ENCODE peak calls at places on chromosomes 7 and 10, in nine cellular contexts. K is upper lobe of right lung; L is central memory CD8-positive, alpha-beta T cell; U is activated T-cell treated with anti-CD3 and anti-CD28 coated beads, Interleukin-2, amount 50 U/mL, for 72 hours; D is left ventricle myocardium superior; Q is effector memory CD8-positive, alpha-beta T cell; X is activated CD8-positive, alpha-beta T cell treated with anti-CD3 and anti-CD28 coated beads, Interleukin-2, amount 10 ng/mL, durations not matched to agents 7 days and 5 days; E is sciatic nerve; Z is CD4-positive, alpha-beta T cell. N is an unnamed sample.

GRCh38 chr10:117534321-117535044 is 8.1 kb upstream of the EMX2 start:
- ATAC-seq in K (no peak), L (no peak), U (no peak), D (peak), Q (no peak), X (no peak), E (peak), Z (no peak), N (no peak)

GRCh38 chr10:6009159-6009558 is 31.8 kb upstream of the IL15RA start:
- ATAC-seq in K (no peak), L (no peak), U (peak), D (peak), Q (no peak), X (no peak), E (peak), Z (no peak), N (peak)

GRCh38 chr7:4792537-4793126 is 17.2 kb downstream of the AP5Z1 start:
- ATAC-seq in K (peak), L (peak), U (peak), D (peak), Q (no peak), X (peak), E (peak), Z (peak), N (peak)

GRCh38 chr10:125538947-125539649 is 143.9 kb downstream of the TEX36 start:
- ATAC-seq in K (no peak), L (no peak), U (no peak), D (peak), Q (no peak), X (no peak), E (no peak), Z (no peak), N (peak)

GRCh38 chr7:16293669-16294425 is 127.5 kb downstream of the CRPPA start:
- ATAC-seq in K (no peak), L (no peak), U (no peak), D (no peak), Q (no peak), X (no peak), E (no peak), Z (no peak), N (no peak)

GRCh38 chr7:141585592-141586510 is 34.6 kb downstream of the AGK start:
- ATAC-seq in K (peak), L (no peak), U (peak), D (peak), Q (peak), X (peak), E (peak), Z (no peak), N (no peak)

GRCh38 chr7:95905165-95905564 is 132.8 kb downstream of the DYNC1I1 start:
- ATAC-seq in K (no peak), L (no peak), U (no peak), D (no peak), Q (no peak), X (no peak), E (no peak), Z (no peak), N (no peak)

GRCh38 chr10:100571069-100571817 is 35.5 kb downstream of the HIF1AN start:
- ATAC-seq in K (no peak), L (no peak), U (no peak), D (no peak), Q (no peak), X (no peak), E (no peak), Z (no peak), N (no peak)

GRCh38 chr7:36642010-36642409 is 82.3 kb downstream of the AOAH start:
- ATAC-seq in K (no peak), L (no peak), U (no peak), D (no peak), Q (no peak), X (no peak), E (no peak), Z (no peak), N (no peak)

GRCh38 chr7:86949052-86949778 is 110.2 kb downstream of the ELAPOR2 start:
- ATAC-seq in K (peak), L (no peak), U (peak), D (no peak), Q (no peak), X (no peak), E (no peak), Z (no peak), N (no peak)

GRCh38 chr10:90977855-90978486 is 57.1 kb upstream of the ANKRD1 start:
- ATAC-seq in K (no peak), L (no peak), U (no peak), D (no peak), Q (no peak), X (no peak), E (no peak), Z (no peak), N (no peak)

GRCh38 chr10:3671431-3671955 is 113.5 kb downstream of the KLF6 start:
- ATAC-seq in K (peak), L (no peak), U (no peak), D (no peak), Q (no peak), X (no peak), E (no peak), Z (no peak), N (no peak)

GRCh38 chr7:38746438-38746837 is 115.3 kb upstream of the AMPH start:
- ATAC-seq in K (no peak), L (no peak), U (peak), D (no peak), Q (no peak), X (no peak), E (no peak), Z (no peak), N (no peak)

GRCh38 chr10:124668517-124669051 is 75.6 kb downstream of the FAM53B start:
- ATAC-seq in K (peak), L (no peak), U (no peak), D (peak), Q (no peak), X (no peak), E (no peak), Z (no peak), N (no peak)

GRCh38 chr10:85612378-85612775 is 754.2 kb downstream of the GRID1 start:
- ATAC-seq in K (no peak), L (peak), U (peak), D (no peak), Q (peak), X (peak), E (peak), Z (peak), N (no peak)

GRCh38 chr7:12111461-12112405 is 99.4 kb upstream of the TMEM106B start:
- ATAC-seq in K (peak), L (no peak), U (peak), D (no peak), Q (peak), X (peak), E (peak), Z (peak), N (peak)

GRCh38 chr7:47778153-47778661 is 170.1 kb downstream of the PKD1L1 start:
- ATAC-seq in K (no peak), L (no peak), U (no peak), D (no peak), Q (no peak), X (no peak), E (no peak), Z (no peak), N (no peak)

GRCh38 chr7:114048386-114049235 is 129.8 kb upstream of the PPP1R3A start:
- ATAC-seq in K (peak), L (no peak), U (peak), D (no peak), Q (peak), X (peak), E (no peak), Z (no peak), N (peak)